ENCODE peak calls at places on chromosomes 7 and 10, in five cellular contexts. K, M, X, C and P are unnamed samples.

GRCh38 chr7:24930856-24931255 is 49.1 kb downstream of the OSBPL3 start:
- DNase-seq in C (no peak), X (no peak), K (no peak), M (no peak), P (no peak)

GRCh38 chr7:95365151-95365550 is 31.0 kb downstream of the PON3 start:
- DNase-seq in X (no peak), M (no peak), K (no peak), C (no peak), P (no peak)

GRCh38 chr7:10662491-10662890 is 311.2 kb upstream of the PHF14 start:
- DNase-seq in X (no peak), M (no peak), C (no peak), K (no peak), P (no peak)

GRCh38 chr10:69646688-69647060 is 16.6 kb downstream of the FAM241B start:
- DNase-seq in C (no peak), K (no peak), X (no peak), M (no peak), P (no peak)

GRCh38 chr7:103574536-103574935 is 128.5 kb upstream of the SLC26A5 start:
- DNase-seq in C (no peak), M (no peak), X (no peak), K (no peak), P (no peak)

GRCh38 chr7:53800746-53801145 is 741.4 kb upstream of the VSTM2A start:
- DNase-seq in C (no peak), K (no peak), X (no peak), M (no peak), P (no peak)

GRCh38 chr10:120318862-120319261 is 138.2 kb upstream of the PLPP4 start:
- DNase-seq in C (no peak), K (no peak), X (no peak), M (no peak), P (no peak)

GRCh38 chr10:105793071-105793470 is 1152.0 kb downstream of the SORCS3 start:
- DNase-seq in M (no peak), C (no peak), K (no peak), X (no peak), P (no peak)

GRCh38 chr10:7102557-7103349 is 308.1 kb downstream of the SFMBT2 start:
- DNase-seq in K (no peak), M (no peak), X (no peak), C (no peak), P (no peak)

GRCh38 chr7:82419200-82419599 is 24.4 kb downstream of the CACNA2D1 start:
- DNase-seq in K (no peak), M (no peak), C (no peak), X (no peak), P (peak; percentile 16)

GRCh38 chr10:128068398-128069285 is 57.6 kb downstream of the MKI67 start:
- DNase-seq in X (no peak), K (no peak), C (no peak), M (no peak), P (no peak)